ENCODE peak calls at places on chromosomes 13 and 19, in nine cellular contexts. One of them, this sample, is unnamed.
A peak's percentile ranks its signal among the peaks of the same experiment; 100 is the strongest.

GRCh38 chr13:77833331-77833863 is 85.2 kb downstream of the EDNRB start:
- DNase-seq in AG04450: peak; percentile 84
- DNase-seq in fibroblast of lung: peak; percentile 60
- DNase-seq in HFF-Myc: no peak
- DNase-seq in glutamatergic neuron: no peak
- DNase-seq in activated T-helper 2 cell treated with anti-CD3 and anti-CD28 coated beads, Interferon-gamma antibody, Interleukin-2, Interleukin-4, amounts not matched to agents 10 μg/mL and 5 μg/mL and 100 μg/mL, durations not matched to agents 14 hours and 24 hours and 36 hours: no peak
- DNase-seq in KG1: no peak
- DNase-seq in putamen: peak; percentile 31
- DNase-seq in IMR-90: peak; percentile 88
- DNase-seq in this sample: peak; percentile 8

GRCh38 chr13:101640797-101641400 is 188.4 kb downstream of the ITGBL1 start:
- DNase-seq in KG1: no peak
- DNase-seq in activated T-helper 2 cell treated with anti-CD3 and anti-CD28 coated beads, Interferon-gamma antibody, Interleukin-2, Interleukin-4, amounts not matched to agents 10 μg/mL and 5 μg/mL and 100 μg/mL, durations not matched to agents 14 hours and 24 hours and 36 hours: no peak
- DNase-seq in glutamatergic neuron: no peak
- DNase-seq in putamen: no peak
- DNase-seq in IMR-90: peak; percentile 78
- DNase-seq in fibroblast of lung: peak; percentile 84
- DNase-seq in AG04450: peak; percentile 18
- DNase-seq in HFF-Myc: peak; percentile 66
- DNase-seq in this sample: peak; percentile 84

GRCh38 chr19:6693681-6694080 is 23.7 kb upstream of the TNFSF14 start:
- DNase-seq in AG04450: no peak
- DNase-seq in KG1: no peak
- DNase-seq in HFF-Myc: no peak
- DNase-seq in glutamatergic neuron: no peak
- DNase-seq in fibroblast of lung: no peak
- DNase-seq in putamen: no peak
- DNase-seq in activated T-helper 2 cell treated with anti-CD3 and anti-CD28 coated beads, Interferon-gamma antibody, Interleukin-2, Interleukin-4, amounts not matched to agents 10 μg/mL and 5 μg/mL and 100 μg/mL, durations not matched to agents 14 hours and 24 hours and 36 hours: no peak
- DNase-seq in IMR-90: no peak
- DNase-seq in this sample: no peak

GRCh38 chr19:29873024-29873800 is 61.4 kb downstream of the CCNE1 start:
- DNase-seq in fibroblast of lung: peak; percentile 7
- DNase-seq in HFF-Myc: no peak
- DNase-seq in activated T-helper 2 cell treated with anti-CD3 and anti-CD28 coated beads, Interferon-gamma antibody, Interleukin-2, Interleukin-4, amounts not matched to agents 10 μg/mL and 5 μg/mL and 100 μg/mL, durations not matched to agents 14 hours and 24 hours and 36 hours: peak; percentile 58
- DNase-seq in KG1: no peak
- DNase-seq in glutamatergic neuron: peak; percentile 86
- DNase-seq in AG04450: no peak
- DNase-seq in putamen: peak; percentile 20
- DNase-seq in IMR-90: no peak
- DNase-seq in this sample: no peak

GRCh38 chr13:114212096-114212495 is 22.6 kb upstream of the CDC16 start:
- DNase-seq in HFF-Myc: no peak
- DNase-seq in AG04450: no peak
- DNase-seq in fibroblast of lung: peak; percentile 65
- DNase-seq in KG1: no peak
- DNase-seq in IMR-90: peak; percentile 81
- DNase-seq in activated T-helper 2 cell treated with anti-CD3 and anti-CD28 coated beads, Interferon-gamma antibody, Interleukin-2, Interleukin-4, amounts not matched to agents 10 μg/mL and 5 μg/mL and 100 μg/mL, durations not matched to agents 14 hours and 24 hours and 36 hours: no peak
- DNase-seq in glutamatergic neuron: no peak
- DNase-seq in putamen: no peak
- DNase-seq in this sample: peak; percentile 71

GRCh38 chr13:32624441-32624840 is 38.2 kb downstream of the PDS5B start:
- DNase-seq in glutamatergic neuron: no peak
- DNase-seq in IMR-90: peak; percentile 12
- DNase-seq in putamen: no peak
- DNase-seq in activated T-helper 2 cell treated with anti-CD3 and anti-CD28 coated beads, Interferon-gamma antibody, Interleukin-2, Interleukin-4, amounts not matched to agents 10 μg/mL and 5 μg/mL and 100 μg/mL, durations not matched to agents 14 hours and 24 hours and 36 hours: no peak
- DNase-seq in KG1: no peak
- DNase-seq in AG04450: no peak
- DNase-seq in HFF-Myc: no peak
- DNase-seq in fibroblast of lung: peak; percentile 55
- DNase-seq in this sample: no peak

GRCh38 chr19:9586764-9587163 is 2.5 kb upstream of the ZNF121 start:
- DNase-seq in KG1: peak; percentile 73
- DNase-seq in HFF-Myc: peak; percentile 26
- DNase-seq in AG04450: peak; percentile 23
- DNase-seq in IMR-90: peak; percentile 68
- DNase-seq in fibroblast of lung: peak; percentile 51
- DNase-seq in glutamatergic neuron: peak; percentile 74
- DNase-seq in activated T-helper 2 cell treated with anti-CD3 and anti-CD28 coated beads, Interferon-gamma antibody, Interleukin-2, Interleukin-4, amounts not matched to agents 10 μg/mL and 5 μg/mL and 100 μg/mL, durations not matched to agents 14 hours and 24 hours and 36 hours: peak; percentile 62
- DNase-seq in putamen: peak; percentile 37
- DNase-seq in this sample: peak; percentile 40

GRCh38 chr13:31901985-31902384 is 129.6 kb upstream of the FRY start:
- DNase-seq in KG1: no peak
- DNase-seq in fibroblast of lung: no peak
- DNase-seq in glutamatergic neuron: no peak
- DNase-seq in activated T-helper 2 cell treated with anti-CD3 and anti-CD28 coated beads, Interferon-gamma antibody, Interleukin-2, Interleukin-4, amounts not matched to agents 10 μg/mL and 5 μg/mL and 100 μg/mL, durations not matched to agents 14 hours and 24 hours and 36 hours: no peak
- DNase-seq in putamen: no peak
- DNase-seq in IMR-90: no peak
- DNase-seq in HFF-Myc: no peak
- DNase-seq in AG04450: no peak
- DNase-seq in this sample: no peak

GRCh38 chr13:113876341-113877148 is 12.7 kb upstream of the GAS6 start:
- DNase-seq in HFF-Myc: no peak
- DNase-seq in IMR-90: no peak
- DNase-seq in glutamatergic neuron: no peak
- DNase-seq in KG1: no peak
- DNase-seq in AG04450: no peak
- DNase-seq in fibroblast of lung: no peak
- DNase-seq in activated T-helper 2 cell treated with anti-CD3 and anti-CD28 coated beads, Interferon-gamma antibody, Interleukin-2, Interleukin-4, amounts not matched to agents 10 μg/mL and 5 μg/mL and 100 μg/mL, durations not matched to agents 14 hours and 24 hours and 36 hours: no peak
- DNase-seq in putamen: no peak
- DNase-seq in this sample: no peak

GRCh38 chr13:106432636-106433035 is 102.8 kb downstream of the EFNB2 start:
- DNase-seq in glutamatergic neuron: no peak
- DNase-seq in activated T-helper 2 cell treated with anti-CD3 and anti-CD28 coated beads, Interferon-gamma antibody, Interleukin-2, Interleukin-4, amounts not matched to agents 10 μg/mL and 5 μg/mL and 100 μg/mL, durations not matched to agents 14 hours and 24 hours and 36 hours: no peak
- DNase-seq in KG1: no peak
- DNase-seq in fibroblast of lung: peak; percentile 28
- DNase-seq in IMR-90: no peak
- DNase-seq in putamen: no peak
- DNase-seq in AG04450: no peak
- DNase-seq in HFF-Myc: peak; percentile 16
- DNase-seq in this sample: peak; percentile 20

GRCh38 chr13:79075703-79076102 is 330.4 kb downstream of the RBM26 start:
- DNase-seq in putamen: no peak
- DNase-seq in AG04450: no peak
- DNase-seq in HFF-Myc: no peak
- DNase-seq in glutamatergic neuron: no peak
- DNase-seq in fibroblast of lung: no peak
- DNase-seq in IMR-90: no peak
- DNase-seq in activated T-helper 2 cell treated with anti-CD3 and anti-CD28 coated beads, Interferon-gamma antibody, Interleukin-2, Interleukin-4, amounts not matched to agents 10 μg/mL and 5 μg/mL and 100 μg/mL, durations not matched to agents 14 hours and 24 hours and 36 hours: no peak
- DNase-seq in KG1: no peak
- DNase-seq in this sample: no peak

GRCh38 chr13:31910633-31911032 is 120.9 kb upstream of the FRY start:
- DNase-seq in activated T-helper 2 cell treated with anti-CD3 and anti-CD28 coated beads, Interferon-gamma antibody, Interleukin-2, Interleukin-4, amounts not matched to agents 10 μg/mL and 5 μg/mL and 100 μg/mL, durations not matched to agents 14 hours and 24 hours and 36 hours: no peak
- DNase-seq in IMR-90: no peak
- DNase-seq in glutamatergic neuron: no peak
- DNase-seq in AG04450: no peak
- DNase-seq in HFF-Myc: no peak
- DNase-seq in putamen: no peak
- DNase-seq in KG1: no peak
- DNase-seq in fibroblast of lung: no peak
- DNase-seq in this sample: no peak

GRCh38 chr19:37931941-37932655 is 25.1 kb downstream of the SIPA1L3 start:
- DNase-seq in AG04450: peak; percentile 38
- DNase-seq in IMR-90: peak; percentile 78
- DNase-seq in activated T-helper 2 cell treated with anti-CD3 and anti-CD28 coated beads, Interferon-gamma antibody, Interleukin-2, Interleukin-4, amounts not matched to agents 10 μg/mL and 5 μg/mL and 100 μg/mL, durations not matched to agents 14 hours and 24 hours and 36 hours: no peak
- DNase-seq in HFF-Myc: no peak
- DNase-seq in glutamatergic neuron: peak; percentile 34
- DNase-seq in putamen: peak; percentile 18
- DNase-seq in KG1: no peak
- DNase-seq in fibroblast of lung: peak; percentile 88
- DNase-seq in this sample: peak; percentile 21

GRCh38 chr13:29465741-29466293 is 129.7 kb downstream of the SLC7A1 start:
- DNase-seq in putamen: no peak
- DNase-seq in HFF-Myc: peak; percentile 66
- DNase-seq in AG04450: peak; percentile 34
- DNase-seq in fibroblast of lung: peak; percentile 83
- DNase-seq in activated T-helper 2 cell treated with anti-CD3 and anti-CD28 coated beads, Interferon-gamma antibody, Interleukin-2, Interleukin-4, amounts not matched to agents 10 μg/mL and 5 μg/mL and 100 μg/mL, durations not matched to agents 14 hours and 24 hours and 36 hours: no peak
- DNase-seq in IMR-90: peak; percentile 62
- DNase-seq in glutamatergic neuron: no peak
- DNase-seq in KG1: no peak
- DNase-seq in this sample: peak; percentile 75

GRCh38 chr19:4067396-4068057 is 828 bp upstream of the ZBTB7A start:
- DNase-seq in KG1: no peak
- DNase-seq in putamen: no peak
- DNase-seq in fibroblast of lung: no peak
- DNase-seq in glutamatergic neuron: peak; percentile 45
- DNase-seq in HFF-Myc: no peak
- DNase-seq in activated T-helper 2 cell treated with anti-CD3 and anti-CD28 coated beads, Interferon-gamma antibody, Interleukin-2, Interleukin-4, amounts not matched to agents 10 μg/mL and 5 μg/mL and 100 μg/mL, durations not matched to agents 14 hours and 24 hours and 36 hours: peak; percentile 53
- DNase-seq in IMR-90: no peak
- DNase-seq in AG04450: no peak
- DNase-seq in this sample: no peak